ENCODE peak calls at places on chromosomes 3 and 15, in four cellular contexts. Z is fibroblast of lung, C is head of caudate nucleus, D is mesothelial cell of epicardium. G is an unnamed sample.

GRCh38 chr15:70617076-70617910 is 146.1 kb downstream of the UACA start:
- DNase-seq in Z (peak), C (no peak), D (no peak), G (no peak)

GRCh38 chr15:80093854-80094418 is 34.5 kb downstream of the ZFAND6 start:
- DNase-seq in Z (peak), C (peak), D (no peak), G (no peak)

GRCh38 chr3:186985713-186986364 is 55.5 kb downstream of the ST6GAL1 start:
- DNase-seq in Z (no peak), C (no peak), D (no peak), G (no peak)

GRCh38 chr15:40232625-40233070 is 6.2 kb upstream of the PAK6 start:
- DNase-seq in Z (peak), C (no peak), D (no peak), G (peak)

GRCh38 chr3:151268267-151269235 is 9.8 kb downstream of the P2RY14 start:
- DNase-seq in Z (no peak), C (no peak), D (no peak), G (no peak)

GRCh38 chr3:117510396-117510795 is 800.8 kb downstream of the TUSC7 start:
- DNase-seq in Z (peak), C (no peak), D (no peak), G (peak)

GRCh38 chr3:12557472-12558105 is 702 bp downstream of the MKRN2 start:
- DNase-seq in Z (peak), C (no peak), D (no peak), G (no peak)

GRCh38 chr3:39961404-39961693 is 151.9 kb downstream of the MYRIP start:
- DNase-seq in Z (no peak), C (no peak), D (no peak), G (no peak)

GRCh38 chr3:188900421-188900941 is 271.3 kb upstream of the TPRG1 start:
- DNase-seq in Z (peak), C (no peak), D (no peak), G (peak)

GRCh38 chr15:47503884-47504283 is 213.4 kb upstream of the SEMA6D start:
- DNase-seq in Z (no peak), C (no peak), D (no peak), G (no peak)

GRCh38 chr3:122497425-122497824 is 17.3 kb downstream of the KPNA1 start:
- DNase-seq in Z (peak), C (no peak), D (no peak), G (peak)

GRCh38 chr3:156553705-156554356 is 1.1 kb downstream of the SSR3 start:
- DNase-seq in Z (peak), C (no peak), D (no peak), G (peak)

GRCh38 chr3:65751123-65751700 is 287.5 kb downstream of the MAGI1 start:
- DNase-seq in Z (peak), C (peak), D (peak), G (peak)

GRCh38 chr3:164848922-164849321 is 229.4 kb downstream of the SI start:
- DNase-seq in Z (no peak), C (no peak), D (no peak), G (no peak)

GRCh38 chr3:55416381-55416821 is 70.7 kb downstream of the WNT5A start:
- DNase-seq in Z (peak), C (no peak), D (no peak), G (peak)

GRCh38 chr3:114841515-114841914 is 305.6 kb downstream of the ZBTB20 start:
- DNase-seq in Z (peak), C (no peak), D (no peak), G (peak)

GRCh38 chr3:62659660-62660059 is 215.6 kb downstream of the CADPS start:
- DNase-seq in Z (no peak), C (no peak), D (no peak), G (no peak)

GRCh38 chr15:90617171-90617570 is 87.4 kb downstream of the CRTC3 start:
- DNase-seq in Z (peak), C (no peak), D (no peak), G (no peak)

GRCh38 chr3:129690406-129690805 is 83.9 kb upstream of the PLXND1 start:
- DNase-seq in Z (peak), C (peak), D (no peak), G (peak)

GRCh38 chr3:137105277-137105977 is 147.6 kb downstream of the IL20RB start:
- DNase-seq in Z (peak), C (peak), D (no peak), G (peak)

GRCh38 chr15:70866982-70867644 is 13.2 kb upstream of the LARP6 start:
- DNase-seq in Z (peak), C (no peak), D (no peak), G (no peak)

GRCh38 chr15:66819084-66819483 is 117.0 kb downstream of the SMAD6 start:
- DNase-seq in Z (no peak), C (no peak), D (no peak), G (no peak)

GRCh38 chr15:77830041-77830440 is 197.3 kb upstream of the LINGO1 start:
- DNase-seq in Z (peak), C (no peak), D (no peak), G (peak)

GRCh38 chr3:46848271-46849097 is 14.8 kb downstream of the MYL3 start:
- DNase-seq in Z (peak), C (no peak), D (peak), G (no peak)

GRCh38 chr3:50978991-50979667 is 304.4 kb downstream of the DOCK3 start:
- DNase-seq in Z (no peak), C (no peak), D (no peak), G (no peak)

GRCh38 chr15:91118796-91119590 is 18.9 kb downstream of the SV2B start:
- DNase-seq in Z (no peak), C (peak), D (no peak), G (no peak)

GRCh38 chr15:58070801-58071418 is 5.4 kb upstream of the ALDH1A2 start:
- DNase-seq in Z (peak), C (peak), D (peak), G (peak)

GRCh38 chr3:194130807-194131589 is 5.0 kb upstream of the HES1 start:
- DNase-seq in Z (peak), C (no peak), D (no peak), G (no peak)

GRCh38 chr3:101228441-101228840 is 91.9 kb downstream of the IMPG2 start:
- DNase-seq in Z (no peak), C (no peak), D (no peak), G (no peak)

GRCh38 chr3:11514191-11514770 is 129.4 kb downstream of the VGLL4 start:
- DNase-seq in Z (peak), C (no peak), D (no peak), G (peak)

GRCh38 chr3:180036092-180036677 is 552 bp downstream of the PEX5L start:
- DNase-seq in Z (no peak), C (no peak), D (no peak), G (no peak)

GRCh38 chr3:47855461-47856383 is 52.8 kb downstream of the DHX30 start:
- DNase-seq in Z (no peak), C (no peak), D (no peak), G (no peak)